ENCODE peak calls at places on chromosomes 4 and X, in six cellular contexts. L is iris pigment epithelial cell; N is T-helper 22 cell; A is tibial artery; Y is aorta; U is effector memory CD8-positive, alpha-beta T cell. Q is an unnamed sample.

GRCh38 chr4:169810325-169811323 is 52.9 kb upstream of the HPF1 start:
- DNase-seq in Y (no peak), N (no peak), U (peak; percentile 20), L (peak; percentile 82), A (no peak), Q (no peak)

GRCh38 chrX:53433651-53434639 is at the start of gene HSD17B10:
- DNase-seq in N (peak; percentile 80), A (peak; percentile 89), U (peak; percentile 76), L (peak; percentile 80), Y (peak; percentile 96), Q (peak; percentile 94)

GRCh38 chrX:134459683-134460004 is 321 bp upstream of the HPRT1 start:
- DNase-seq in Y (no peak), A (no peak), L (peak; percentile 9), N (no peak), U (no peak), Q (no peak)

GRCh38 chr4:109298279-109299010 is 4.0 kb downstream of the COL25A1 start:
- DNase-seq in L (peak; percentile 19), N (no peak), A (no peak), U (no peak), Y (no peak), Q (no peak)

GRCh38 chrX:131139072-131139471 is 80.9 kb downstream of the ARHGAP36 start:
- DNase-seq in A (no peak), L (no peak), Y (no peak), N (no peak), U (no peak), Q (no peak)

GRCh38 chr4:106048250-106048931 is 153.1 kb downstream of the NPNT start:
- DNase-seq in A (no peak), L (peak; percentile 62), N (no peak), Y (no peak), U (no peak), Q (no peak)

GRCh38 chr4:24915121-24915922 is 2.5 kb upstream of the CCDC149 start:
- DNase-seq in L (no peak), U (no peak), N (no peak), Y (no peak), A (no peak), Q (no peak)

GRCh38 chr4:40180356-40180755 is 16.5 kb upstream of the RHOH start:
- DNase-seq in A (no peak), L (peak; percentile 92), Y (no peak), N (no peak), U (no peak), Q (no peak)

GRCh38 chrX:34881671-34882070 is 60.9 kb upstream of the FAM47B start:
- DNase-seq in U (no peak), L (no peak), N (no peak), A (no peak), Y (no peak), Q (no peak)

GRCh38 chrX:51494409-51494808 is 2.0 kb downstream of the NUDT11 start:
- DNase-seq in U (no peak), A (no peak), N (no peak), Y (no peak), L (no peak), Q (no peak)

GRCh38 chr4:40897557-40898203 is 147.9 kb downstream of the NSUN7 start:
- DNase-seq in A (peak; percentile 61), L (peak; percentile 61), U (peak; percentile 27), N (no peak), Y (peak; percentile 94), Q (peak; percentile 82)

GRCh38 chrX:3286196-3286920 is 60.1 kb downstream of the MXRA5 start:
- DNase-seq in L (peak; percentile 77), U (no peak), N (no peak), Y (no peak), A (no peak), Q (no peak)

GRCh38 chr4:143626134-143626859 is 74.2 kb downstream of the FREM3 start:
- DNase-seq in N (no peak), U (no peak), L (peak; percentile 48), A (peak; percentile 88), Y (peak; percentile 86), Q (no peak)

GRCh38 chr4:112183252-112183651 is 38.0 kb downstream of the FAM241A start:
- DNase-seq in U (no peak), A (no peak), L (peak; percentile 81), N (no peak), Y (no peak), Q (no peak)

Q was measured in suprapubic skin.